ENCODE peak calls at places on chromosomes 6 and 20, in six cellular contexts. X is NCI-H2081; A is activated naive CD8-positive, alpha-beta T cell treated with anti-CD3 and anti-CD28 coated beads, Interleukin-2, amount 50 U/mL, for 16 hours; T is CD8-positive, alpha-beta T cell; L is mucosa of gallbladder; E is heart right ventricle. H is an unnamed sample.

GRCh38 chr20:64041040-64041780 is 5.2 kb downstream of the C20orf204 start:
- DNase-seq in X (no peak), T (no peak), E (no peak), A (no peak), L (no peak), H (no peak)

GRCh38 chr6:147177286-147177685 is 26.9 kb upstream of the STXBP5 start:
- DNase-seq in A (no peak), T (no peak), L (no peak), X (no peak), E (no peak), H (no peak)

GRCh38 chr20:58017237-58017969 is 211.1 kb downstream of the ANKRD60 start:
- DNase-seq in E (no peak), X (no peak), A (no peak), T (no peak), L (peak), H (no peak)

GRCh38 chr20:16530201-16530681 is 43.0 kb downstream of the KIF16B start:
- DNase-seq in A (no peak), E (no peak), X (no peak), L (peak), T (no peak), H (no peak)

GRCh38 chr20:34948030-34948429 is 7.6 kb downstream of the GSS start:
- DNase-seq in E (no peak), L (no peak), X (no peak), A (no peak), T (no peak), H (no peak)

GRCh38 chr6:143236151-143236788 is 175.6 kb downstream of the AIG1 start:
- DNase-seq in X (no peak), L (no peak), A (no peak), E (no peak), T (no peak), H (no peak)

GRCh38 chr6:63278916-63279315 is 40.9 kb downstream of the LGSN start:
- DNase-seq in E (no peak), L (no peak), T (no peak), A (no peak), X (no peak), H (no peak)

GRCh38 chr6:151675746-151676459 is 131.6 kb upstream of the ESR1 start:
- DNase-seq in E (no peak), A (no peak), T (peak), L (peak), X (peak), H (peak)

GRCh38 chr20:50186987-50187402 is 3.6 kb upstream of the CEBPB start:
- DNase-seq in A (no peak), X (no peak), T (no peak), E (no peak), L (no peak), H (no peak)

GRCh38 chr20:56273491-56273890 is 25.0 kb downstream of the MC3R start:
- DNase-seq in A (no peak), E (no peak), L (no peak), X (no peak), T (no peak), H (no peak)

GRCh38 chr6:97586344-97586743 is 303.3 kb upstream of the MMS22L start:
- DNase-seq in E (no peak), L (no peak), A (no peak), T (no peak), X (no peak), H (no peak)

H was measured in CD8-positive, alpha-beta memory T cell.